ENCODE peak calls at places on chromosomes 2 and 18, in ten cellular contexts. F, P, S, O, L, J, B, H, M and A are unnamed samples.

GRCh38 chr2:13711154-13711553 is 921.4 kb upstream of the LRATD1 start:
- DNase-seq in J (no peak), B (no peak), O (no peak), M (no peak), F (no peak), H (no peak), L (no peak), P (no peak), S (no peak), A (no peak)

GRCh38 chr2:85793584-85793983 is 39.8 kb downstream of the ATOH8 start:
- DNase-seq in S (no peak), B (no peak), P (no peak), O (no peak), M (no peak), L (no peak), F (no peak), J (no peak), H (no peak), A (no peak)

GRCh38 chr18:51149605-51150429 is 47.7 kb downstream of the MEX3C start:
- DNase-seq in J (peak; percentile 63), B (no peak), O (peak; percentile 60), H (no peak), S (no peak), M (no peak), L (peak; percentile 6), F (no peak), P (peak; percentile 83), A (no peak)

GRCh38 chr2:147017976-147018645 is 826.7 kb upstream of the ACVR2A start:
- DNase-seq in F (no peak), L (no peak), S (no peak), P (peak; percentile 33), B (no peak), O (peak; percentile 24), J (no peak), M (no peak), H (no peak), A (no peak)

GRCh38 chr2:676647-677055 is 555 bp downstream of the TMEM18 start:
- DNase-seq in O (peak; percentile 99), P (peak; percentile 99), H (peak; percentile 99), L (peak; percentile 92), B (peak; percentile 100), J (peak; percentile 99), S (peak; percentile 94), M (peak; percentile 99), F (peak; percentile 100), A (peak; percentile 65)

GRCh38 chr2:241300000-241300399 is 15.5 kb downstream of the HDLBP start:
- DNase-seq in B (no peak), M (no peak), F (no peak), L (no peak), P (no peak), O (no peak), J (no peak), S (no peak), H (no peak), A (no peak)

GRCh38 chr2:238571626-238572372 is 145.1 kb downstream of the ASB1 start:
- DNase-seq in O (no peak), M (no peak), B (no peak), L (no peak), H (no peak), F (no peak), S (no peak), J (no peak), P (no peak), A (no peak)

GRCh38 chr18:59379772-59380530 is 20.9 kb upstream of the LMAN1 start:
- DNase-seq in L (no peak), F (no peak), S (no peak), O (no peak), B (no peak), H (no peak), M (no peak), P (peak; percentile 61), J (peak; percentile 40), A (no peak)

GRCh38 chr2:231039821-231040364 is 2.6 kb downstream of the C2orf72 start:
- DNase-seq in B (no peak), F (no peak), P (no peak), H (no peak), O (no peak), J (no peak), M (no peak), S (no peak), L (no peak), A (no peak)

GRCh38 chr2:109226612-109227011 is 97.6 kb downstream of the SH3RF3 start:
- DNase-seq in B (no peak), J (no peak), F (no peak), O (no peak), H (no peak), L (no peak), M (no peak), P (no peak), S (no peak), A (no peak)

GRCh38 chr2:109031481-109032228 is 42.6 kb upstream of the EDAR start:
- DNase-seq in F (peak; percentile 85), P (peak; percentile 57), J (peak; percentile 22), O (peak; percentile 67), B (no peak), M (peak; percentile 53), S (peak; percentile 53), L (peak; percentile 11), H (peak; percentile 48), A (no peak)

GRCh38 chr18:55323051-55323994 is 264.7 kb downstream of the TCF4 start:
- DNase-seq in F (no peak), J (peak; percentile 47), H (no peak), M (peak; percentile 37), L (no peak), O (peak; percentile 53), B (no peak), S (no peak), P (peak; percentile 72), A (no peak)

GRCh38 chr2:67982956-67983355 is 79.8 kb downstream of the C1D start:
- DNase-seq in M (no peak), B (no peak), O (peak; percentile 9), F (no peak), H (no peak), P (peak; percentile 45), J (peak; percentile 41), L (no peak), S (no peak), A (no peak)

GRCh38 chr18:11955299-11956029 is 25.8 kb upstream of the IMPA2 start:
- DNase-seq in B (no peak), M (peak; percentile 87), H (peak; percentile 29), L (peak; percentile 91), S (no peak), P (peak; percentile 84), F (no peak), O (peak; percentile 93), J (peak; percentile 95), A (peak; percentile 84)

GRCh38 chr2:239896075-239896474 is 129.1 kb downstream of the NDUFA10 start:
- DNase-seq in S (no peak), L (no peak), J (no peak), P (no peak), B (peak; percentile 50), H (no peak), F (no peak), O (no peak), M (no peak), A (no peak)

DNA sequence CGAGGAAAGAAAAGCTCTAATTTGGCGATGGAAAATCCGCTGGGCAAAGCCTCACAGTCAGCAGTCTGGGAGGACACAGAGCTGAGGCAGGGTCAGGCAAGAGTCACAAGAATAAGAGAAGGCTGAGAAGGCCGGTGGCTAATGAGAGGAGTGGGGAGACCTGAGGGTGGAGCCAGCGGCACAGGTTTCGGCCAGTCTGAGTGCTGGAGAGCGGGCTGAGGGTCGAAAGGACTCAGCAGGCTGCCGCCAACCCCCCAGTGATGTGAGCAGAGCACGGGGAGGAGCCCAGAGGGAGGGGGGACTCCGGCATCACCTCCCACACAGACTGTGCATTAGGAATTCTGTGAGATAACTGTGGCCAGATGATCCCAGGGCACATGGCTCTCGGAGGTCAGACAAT is 500.6 kb upstream of the MYT1L start:
- DNase-seq in S (no peak), O (no peak), L (no peak), H (no peak), B (peak; percentile 24), J (no peak), F (no peak), M (no peak), P (no peak), A (no peak)
- H3K4me3 ChIP-seq in S (no peak overlapping the region), O (no peak overlapping the region), L (no peak overlapping the region), H (no peak overlapping the region), B (no peak overlapping the region), J (no peak overlapping the region), F (no peak overlapping the region), M (no peak overlapping the region), P (no peak overlapping the region), A (no peak overlapping the region)

GRCh38 chr2:76204048-76204447 is 493.3 kb upstream of the GCFC2 start:
- DNase-seq in P (no peak), L (no peak), H (no peak), J (no peak), B (no peak), O (no peak), M (no peak), S (no peak), F (no peak), A (no peak)
- H3K4me3 ChIP-seq in P (no peak overlapping the region), L (no peak overlapping the region), H (no peak overlapping the region), J (no peak overlapping the region), B (no peak overlapping the region), O (no peak overlapping the region), M (no peak overlapping the region), S (no peak overlapping the region), F (no peak overlapping the region), A (no peak overlapping the region)

DNA sequence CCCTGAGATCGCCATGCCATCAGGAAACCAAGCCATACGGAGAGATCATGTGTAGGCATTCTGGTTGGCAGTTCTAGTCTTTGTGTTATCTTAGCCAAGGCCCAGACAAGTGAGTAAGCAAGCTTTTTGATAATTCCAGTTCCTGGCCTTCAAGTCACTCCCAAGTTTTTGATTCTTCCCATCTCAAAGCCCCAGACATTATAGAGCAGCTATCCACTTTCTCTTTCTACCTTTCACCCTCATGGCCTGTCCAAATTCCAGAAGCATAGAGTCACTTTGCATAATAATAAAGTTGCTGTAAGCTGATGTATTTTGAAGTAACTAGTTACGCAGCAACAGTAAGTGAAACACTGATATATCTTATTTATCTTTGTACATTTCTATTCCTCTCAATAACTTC is 26.8 kb upstream of the IL1RL1 start:
- DNase-seq in P (no peak), L (no peak), S (no peak), J (no peak), F (no peak), M (no peak), H (no peak), B (no peak), O (no peak), A (no peak)
- H3K4me3 ChIP-seq in P (no peak overlapping the region), L (no peak overlapping the region), S (no peak overlapping the region), J (no peak overlapping the region), F (no peak overlapping the region), M (no peak overlapping the region), H (no peak overlapping the region), B (no peak overlapping the region), O (no peak overlapping the region), A (no peak overlapping the region)

DNA sequence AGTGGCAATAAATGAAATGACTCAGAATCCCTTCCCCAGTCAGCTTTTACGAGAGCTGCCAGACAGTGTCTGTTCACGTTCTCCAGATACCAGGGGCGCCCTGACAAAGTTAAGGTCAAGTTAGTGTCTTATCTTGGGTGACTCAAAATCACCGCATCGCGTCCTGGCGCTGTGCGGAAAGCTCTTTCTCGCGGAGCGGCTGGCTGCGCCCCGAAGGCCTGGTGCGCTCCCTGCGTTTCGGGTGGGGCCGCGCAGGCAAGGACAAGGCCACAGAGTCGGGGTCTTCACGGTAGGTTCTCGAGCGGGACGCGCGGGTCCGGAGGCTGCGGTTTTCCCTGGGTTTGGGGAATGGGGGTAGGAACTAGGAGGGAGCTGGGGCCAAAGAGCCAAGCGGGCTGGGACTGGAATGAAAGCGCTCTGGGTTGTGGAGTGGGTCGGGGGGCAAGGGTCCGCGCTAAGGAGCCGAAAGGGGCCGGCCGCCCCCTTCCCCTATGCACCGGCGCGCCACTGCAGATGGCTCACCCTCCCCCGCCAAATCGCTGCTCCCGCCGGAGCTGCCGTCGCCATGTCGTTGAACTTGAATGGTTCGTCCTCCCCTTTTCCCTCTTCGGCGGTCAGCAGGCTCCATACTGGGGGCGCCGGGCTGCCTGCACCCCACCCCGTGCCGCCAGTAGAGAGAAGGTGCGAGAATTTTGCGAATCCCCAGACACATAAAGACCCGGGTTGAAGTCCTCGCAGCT is 2.6 kb upstream of the HOXD11 start:
- DNase-seq in F (peak; percentile 80), O (no peak), L (peak; percentile 45), P (peak; percentile 85), B (no peak), H (no peak), M (no peak), S (no peak), J (no peak), A (no peak)
- H3K4me3 ChIP-seq in F (peak overlapping the region; percentile 61), O (no peak overlapping the region), L (peak overlapping the region; percentile 44), P (peak overlapping the region; percentile 88), B (peak overlapping the region; percentile 53), H (no peak overlapping the region), M (no peak overlapping the region), S (no peak overlapping the region), J (no peak overlapping the region), A (peak overlapping the region; percentile 96)